ENCODE peak calls at places on chromosomes 4 and X, in eight cellular contexts. One of them, this sample, is unnamed.
A peak's percentile ranks its signal among the peaks of the same experiment; 100 is the strongest.

GRCh38 chr4:174210952-174211490 is 72.4 kb downstream of the FBXO8 start:
- DNase-seq in sigmoid colon: no peak
- DNase-seq in stomach: no peak
- DNase-seq in neural crest cell: no peak
- DNase-seq in GM20000: no peak
- DNase-seq in uterus: no peak
- DNase-seq in mesothelial cell of epicardium: no peak
- DNase-seq in heart right ventricle: no peak
- DNase-seq in this sample: no peak

GRCh38 chr4:147942729-147943128 is 210.8 kb downstream of the ARHGAP10 start:
- DNase-seq in neural crest cell: no peak
- DNase-seq in uterus: no peak
- DNase-seq in sigmoid colon: no peak
- DNase-seq in mesothelial cell of epicardium: no peak
- DNase-seq in heart right ventricle: no peak
- DNase-seq in stomach: no peak
- DNase-seq in GM20000: no peak
- DNase-seq in this sample: no peak

GRCh38 chrX:17266171-17266570 is 108.8 kb upstream of the NHS start:
- DNase-seq in sigmoid colon: no peak
- DNase-seq in stomach: no peak
- DNase-seq in mesothelial cell of epicardium: no peak
- DNase-seq in GM20000: no peak
- DNase-seq in uterus: no peak
- DNase-seq in heart right ventricle: no peak
- DNase-seq in neural crest cell: no peak
- DNase-seq in this sample: no peak

GRCh38 chr4:37892641-37893040 is 1.8 kb downstream of the TBC1D1 start:
- DNase-seq in mesothelial cell of epicardium: no peak
- DNase-seq in heart right ventricle: no peak
- DNase-seq in GM20000: peak; percentile 77
- DNase-seq in sigmoid colon: no peak
- DNase-seq in uterus: no peak
- DNase-seq in neural crest cell: no peak
- DNase-seq in stomach: no peak
- DNase-seq in this sample: peak; percentile 59

GRCh38 chr4:72701987-72702819 is 133.2 kb upstream of the ADAMTS3 start:
- DNase-seq in heart right ventricle: peak; percentile 26
- DNase-seq in uterus: no peak
- DNase-seq in sigmoid colon: no peak
- DNase-seq in GM20000: peak; percentile 30
- DNase-seq in stomach: peak; percentile 28
- DNase-seq in neural crest cell: peak; percentile 14
- DNase-seq in mesothelial cell of epicardium: no peak
- DNase-seq in this sample: peak; percentile 28

GRCh38 chrX:153649178-153649914 is 2.3 kb downstream of the DUSP9 start:
- DNase-seq in GM20000: peak; percentile 87
- DNase-seq in stomach: no peak
- DNase-seq in uterus: peak; percentile 10
- DNase-seq in neural crest cell: no peak
- DNase-seq in heart right ventricle: peak; percentile 17
- DNase-seq in sigmoid colon: peak; percentile 49
- DNase-seq in mesothelial cell of epicardium: peak; percentile 35
- DNase-seq in this sample: peak; percentile 87

GRCh38 chr4:10298681-10299080 is 158.5 kb downstream of the ZNF518B start:
- DNase-seq in mesothelial cell of epicardium: no peak
- DNase-seq in GM20000: no peak
- DNase-seq in stomach: no peak
- DNase-seq in neural crest cell: no peak
- DNase-seq in sigmoid colon: no peak
- DNase-seq in uterus: no peak
- DNase-seq in heart right ventricle: no peak
- DNase-seq in this sample: no peak

GRCh38 chr4:31040106-31040505 is 319.9 kb downstream of the PCDH7 start:
- DNase-seq in stomach: no peak
- DNase-seq in GM20000: no peak
- DNase-seq in neural crest cell: no peak
- DNase-seq in mesothelial cell of epicardium: no peak
- DNase-seq in heart right ventricle: no peak
- DNase-seq in sigmoid colon: no peak
- DNase-seq in uterus: no peak
- DNase-seq in this sample: no peak

GRCh38 chrX:40736170-40736505 is 796 bp upstream of the MED14 start:
- DNase-seq in sigmoid colon: no peak
- DNase-seq in mesothelial cell of epicardium: no peak
- DNase-seq in heart right ventricle: no peak
- DNase-seq in stomach: no peak
- DNase-seq in neural crest cell: peak; percentile 8
- DNase-seq in uterus: no peak
- DNase-seq in GM20000: no peak
- DNase-seq in this sample: no peak

GRCh38 chr4:36722986-36723385 is 441.6 kb downstream of the DTHD1 start:
- DNase-seq in mesothelial cell of epicardium: no peak
- DNase-seq in GM20000: no peak
- DNase-seq in stomach: no peak
- DNase-seq in sigmoid colon: no peak
- DNase-seq in neural crest cell: no peak
- DNase-seq in heart right ventricle: no peak
- DNase-seq in uterus: no peak
- DNase-seq in this sample: no peak
- TF ChIP-seq CTCF in mesothelial cell of epicardium: no peak
- TF ChIP-seq CTCF in GM20000: no peak
- TF ChIP-seq CTCF in stomach: no peak
- TF ChIP-seq CTCF in sigmoid colon: no peak
- TF ChIP-seq CTCF in neural crest cell: no peak
- TF ChIP-seq CTCF in heart right ventricle: no peak
- TF ChIP-seq CTCF in uterus: no peak
- TF ChIP-seq CTCF in this sample: no peak

GRCh38 chrX:133335027-133335426 is 80.3 kb downstream of the GPC4 start:
- DNase-seq in GM20000: peak; percentile 1
- DNase-seq in mesothelial cell of epicardium: no peak
- DNase-seq in uterus: no peak
- DNase-seq in heart right ventricle: peak; percentile 3
- DNase-seq in neural crest cell: peak; percentile 29
- DNase-seq in stomach: no peak
- DNase-seq in sigmoid colon: no peak
- DNase-seq in this sample: peak; percentile 12
- TF ChIP-seq CTCF in GM20000: no peak
- TF ChIP-seq CTCF in mesothelial cell of epicardium: peak; percentile 65
- TF ChIP-seq CTCF in uterus: peak; percentile 44
- TF ChIP-seq CTCF in heart right ventricle: peak; percentile 46
- TF ChIP-seq CTCF in neural crest cell: peak; percentile 74
- TF ChIP-seq CTCF in stomach: peak; percentile 27
- TF ChIP-seq CTCF in sigmoid colon: no peak
- TF ChIP-seq CTCF in this sample: no peak

GRCh38 chr4:178329226-178329872 is 887.1 kb upstream of the AGA start:
- DNase-seq in heart right ventricle: no peak
- DNase-seq in stomach: no peak
- DNase-seq in mesothelial cell of epicardium: no peak
- DNase-seq in sigmoid colon: no peak
- DNase-seq in GM20000: no peak
- DNase-seq in neural crest cell: no peak
- DNase-seq in uterus: no peak
- DNase-seq in this sample: no peak

GRCh38 chr4:178333355-178333754 is 891.1 kb upstream of the AGA start:
- DNase-seq in heart right ventricle: no peak
- DNase-seq in sigmoid colon: no peak
- DNase-seq in mesothelial cell of epicardium: no peak
- DNase-seq in uterus: no peak
- DNase-seq in GM20000: no peak
- DNase-seq in stomach: no peak
- DNase-seq in neural crest cell: no peak
- DNase-seq in this sample: no peak
- TF ChIP-seq CTCF in heart right ventricle: no peak
- TF ChIP-seq CTCF in sigmoid colon: no peak
- TF ChIP-seq CTCF in mesothelial cell of epicardium: no peak
- TF ChIP-seq CTCF in uterus: no peak
- TF ChIP-seq CTCF in GM20000: no peak
- TF ChIP-seq CTCF in stomach: no peak
- TF ChIP-seq CTCF in neural crest cell: no peak
- TF ChIP-seq CTCF in this sample: no peak

GRCh38 chr4:14880805-14881204 is 121.5 kb upstream of the CPEB2 start:
- DNase-seq in mesothelial cell of epicardium: no peak
- DNase-seq in GM20000: no peak
- DNase-seq in sigmoid colon: no peak
- DNase-seq in neural crest cell: no peak
- DNase-seq in uterus: no peak
- DNase-seq in stomach: no peak
- DNase-seq in heart right ventricle: no peak
- DNase-seq in this sample: no peak
- TF ChIP-seq CTCF in mesothelial cell of epicardium: no peak
- TF ChIP-seq CTCF in GM20000: no peak
- TF ChIP-seq CTCF in sigmoid colon: no peak
- TF ChIP-seq CTCF in neural crest cell: no peak
- TF ChIP-seq CTCF in uterus: no peak
- TF ChIP-seq CTCF in stomach: no peak
- TF ChIP-seq CTCF in heart right ventricle: no peak
- TF ChIP-seq CTCF in this sample: no peak

GRCh38 chrX:108138814-108139213 is 47.2 kb downstream of the ATG4A start:
- DNase-seq in neural crest cell: no peak
- DNase-seq in GM20000: no peak
- DNase-seq in uterus: no peak
- DNase-seq in sigmoid colon: no peak
- DNase-seq in stomach: no peak
- DNase-seq in heart right ventricle: no peak
- DNase-seq in mesothelial cell of epicardium: no peak
- DNase-seq in this sample: no peak

GRCh38 chrX:108134724-108135123 is 43.1 kb downstream of the ATG4A start:
- DNase-seq in sigmoid colon: no peak
- DNase-seq in GM20000: no peak
- DNase-seq in uterus: no peak
- DNase-seq in heart right ventricle: no peak
- DNase-seq in mesothelial cell of epicardium: no peak
- DNase-seq in neural crest cell: no peak
- DNase-seq in stomach: no peak
- DNase-seq in this sample: no peak

GRCh38 chrX:108139303-108139702 is 47.7 kb downstream of the ATG4A start:
- DNase-seq in sigmoid colon: no peak
- DNase-seq in GM20000: no peak
- DNase-seq in neural crest cell: no peak
- DNase-seq in uterus: no peak
- DNase-seq in heart right ventricle: no peak
- DNase-seq in mesothelial cell of epicardium: no peak
- DNase-seq in stomach: no peak
- DNase-seq in this sample: no peak
- TF ChIP-seq CTCF in sigmoid colon: no peak
- TF ChIP-seq CTCF in GM20000: no peak
- TF ChIP-seq CTCF in neural crest cell: peak; percentile 55
- TF ChIP-seq CTCF in uterus: no peak
- TF ChIP-seq CTCF in heart right ventricle: peak; percentile 44
- TF ChIP-seq CTCF in mesothelial cell of epicardium: no peak
- TF ChIP-seq CTCF in stomach: no peak
- TF ChIP-seq CTCF in this sample: peak; percentile 26

DNA sequence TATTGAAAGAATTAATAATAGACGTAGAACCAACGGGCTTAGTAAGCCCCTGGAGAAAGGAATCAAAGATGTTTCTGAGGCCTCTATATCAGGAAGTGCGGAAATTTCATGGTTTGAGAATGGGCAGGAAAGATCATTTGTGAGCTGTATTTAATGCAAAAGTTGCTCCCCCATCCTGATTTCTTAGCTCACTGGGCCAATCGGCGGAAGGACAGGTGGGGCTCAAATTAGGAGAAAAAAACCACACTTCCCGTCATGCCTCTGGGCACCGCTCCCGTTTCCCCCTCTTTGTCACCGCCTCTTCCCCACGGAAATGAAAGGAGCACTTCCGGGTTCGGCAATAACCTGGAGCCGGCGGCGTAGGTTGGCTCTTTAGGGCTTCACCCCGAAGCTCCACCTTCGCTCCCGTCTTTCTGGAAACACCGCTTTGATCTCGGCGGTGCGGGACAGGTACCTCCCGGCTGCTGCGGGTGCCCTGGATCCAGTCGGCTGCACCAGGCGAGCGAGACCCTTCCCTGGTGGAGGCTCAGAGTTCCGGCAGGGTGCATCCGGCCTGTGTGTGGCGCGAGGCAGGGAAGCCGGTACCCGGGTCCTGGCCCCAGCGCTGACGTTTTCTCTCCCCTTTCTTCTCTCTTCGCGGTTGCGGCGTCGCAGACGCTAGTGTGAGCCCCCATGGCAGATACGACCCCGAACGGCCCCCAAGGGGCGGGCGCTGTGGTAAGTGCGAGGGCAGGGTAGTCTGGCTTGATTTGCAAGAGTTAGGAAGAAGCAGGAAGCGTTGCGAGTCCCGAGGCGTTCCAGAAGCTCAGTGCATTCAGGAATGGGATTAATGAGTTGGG is at the start of gene TMEM33:
- DNase-seq in sigmoid colon: peak; percentile 94
- DNase-seq in mesothelial cell of epicardium: peak; percentile 76
- DNase-seq in heart right ventricle: peak; percentile 90
- DNase-seq in uterus: peak; percentile 84
- DNase-seq in stomach: peak; percentile 90
- DNase-seq in GM20000: peak; percentile 83
- DNase-seq in neural crest cell: peak; percentile 63
- DNase-seq in this sample: peak; percentile 88
- TF ChIP-seq CTCF in sigmoid colon: peak; percentile 20
- TF ChIP-seq CTCF in mesothelial cell of epicardium: no peak
- TF ChIP-seq CTCF in heart right ventricle: peak; percentile 38
- TF ChIP-seq CTCF in uterus: no peak
- TF ChIP-seq CTCF in stomach: no peak
- TF ChIP-seq CTCF in GM20000: no peak
- TF ChIP-seq CTCF in neural crest cell: peak; percentile 48
- TF ChIP-seq CTCF in this sample: no peak